ENCODE peak calls at places on chromosomes 16 and 17, in seven cellular contexts. R, X, U, L, S, C and A are unnamed samples. For H3K4me1, the result is how much of the 10 kb centered on the place peaks cover.

GRCh38 chr16:20049831-20050230 is 23.9 kb downstream of the GPR139 start:
- DNase-seq in R (no peak), X (no peak), U (no peak), L (no peak), S (no peak), C (no peak), A (no peak)

GRCh38 chr16:49688298-49688697 is 167.6 kb downstream of the ZNF423 start:
- DNase-seq in R (no peak), X (no peak), U (no peak), L (no peak), S (no peak), C (no peak), A (no peak)

GRCh38 chr16:71339481-71340171 is 18.9 kb upstream of the CALB2 start:
- DNase-seq in R (no peak), X (no peak), U (no peak), L (no peak), S (no peak), C (no peak), A (no peak)

GRCh38 chr17:50056961-50057330 is 1.0 kb downstream of the ITGA3 start:
- DNase-seq in R (peak), X (no peak), U (no peak), L (no peak), S (no peak), C (no peak), A (no peak)

GRCh38 chr16:54843424-54843750 is 87.3 kb upstream of the IRX5 start:
- DNase-seq in R (no peak), X (no peak), U (no peak), L (no peak), S (no peak), C (no peak), A (no peak)

GRCh38 chr17:83189673-83190385 is 110.4 kb downstream of the METRNL start:
- DNase-seq in R (peak), X (peak), U (no peak), L (no peak), S (no peak), C (no peak), A (no peak)

GRCh38 chr17:79594271-79594670 is 16.6 kb downstream of the RBFOX3 start:
- DNase-seq in R (no peak), X (no peak), U (no peak), L (no peak), S (no peak), C (no peak), A (no peak)

GRCh38 chr16:56995136-56995805 is 5.9 kb downstream of the NLRC5 start:
- DNase-seq in R (no peak), X (no peak), U (no peak), L (no peak), S (no peak), C (no peak), A (no peak)

GRCh38 chr16:81265658-81266451 is 27.4 kb downstream of the BCO1 start:
- DNase-seq in R (no peak), X (no peak), U (no peak), L (no peak), S (no peak), C (no peak), A (no peak)

GRCh38 chr17:8062435-8062806 is 23.6 kb downstream of the ALOX15B start:
- DNase-seq in R (no peak), X (no peak), U (peak), L (no peak), S (no peak), C (no peak), A (no peak)

GRCh38 chr16:1474047-1474446 is 781 bp downstream of the CLCN7 start:
- DNase-seq in R (no peak), X (peak), U (peak), L (no peak), S (no peak), C (no peak), A (no peak)

GRCh38 chr17:50565559-50566350 is 5.2 kb downstream of the CACNA1G start:
- DNase-seq in R (no peak), X (no peak), U (no peak), L (no peak), S (peak), C (no peak), A (peak)

GRCh38 chr17:75549246-75550138 is 24.0 kb downstream of the LLGL2 start:
- DNase-seq in R (peak), X (peak), U (no peak), L (no peak), S (no peak), C (peak), A (no peak)

GRCh38 chr16:27841911-27842310 is 221.6 kb downstream of the GSG1L start:
- DNase-seq in R (no peak), X (no peak), U (no peak), L (no peak), S (no peak), C (no peak), A (no peak)

GRCh38 chr17:1227917-1228751 is 42.1 kb upstream of the BHLHA9 start:
- DNase-seq in R (peak), X (no peak), U (no peak), L (peak), S (no peak), C (no peak), A (no peak)

GRCh38 chr16:89401641-89402445 is 88.5 kb downstream of the ANKRD11 start:
- DNase-seq in R (no peak), X (no peak), U (no peak), L (no peak), S (peak), C (no peak), A (no peak)

GRCh38 chr16:88653606-88654362 is 2.9 kb upstream of the CYBA start:
- DNase-seq in R (no peak), X (no peak), U (no peak), L (no peak), S (no peak), C (no peak), A (no peak)

GRCh38 chr16:57513371-57514102 is 22.8 kb downstream of the CCDC102A start:
- DNase-seq in R (no peak), X (no peak), U (no peak), L (no peak), S (peak), C (no peak), A (no peak)

GRCh38 chr16:5905935-5906334 is 808.3 kb upstream of the EEF2KMT start:
- DNase-seq in R (no peak), X (no peak), U (no peak), L (no peak), S (no peak), C (no peak), A (no peak)

GRCh38 chr17:79970576-79971068 is 65.0 kb downstream of the TBC1D16 start:
- DNase-seq in R (no peak), X (peak), U (peak), L (no peak), S (peak), C (peak), A (no peak)

GRCh38 chr17:32320847-32321246 is 21.1 kb downstream of the C17orf75 start:
- DNase-seq in R (no peak), X (no peak), U (no peak), L (no peak), S (no peak), C (no peak), A (no peak)

GRCh38 chr17:38663125-38663751 is 11.5 kb downstream of the EPOP start:
- DNase-seq in R (peak), X (peak), U (peak), L (no peak), S (peak), C (peak), A (peak)

GRCh38 chr17:21460358-21460757 is 84.2 kb downstream of the KCNJ12 start:
- DNase-seq in R (no peak), X (no peak), U (no peak), L (no peak), S (no peak), C (no peak), A (no peak)

GRCh38 chr16:75105306-75106061 is 11.1 kb downstream of the LDHD start:
- DNase-seq in R (no peak), X (no peak), U (no peak), L (no peak), S (peak), C (no peak), A (no peak)

GRCh38 chr16:56262148-56262878 is 71.0 kb downstream of the GNAO1 start:
- DNase-seq in R (no peak), X (no peak), U (peak), L (no peak), S (no peak), C (no peak), A (no peak)

GRCh38 chr16:31052131-31052530 is 18.8 kb downstream of the STX4 start:
- DNase-seq in R (no peak), X (peak), U (peak), L (no peak), S (no peak), C (peak), A (no peak)

GRCh38 chr16:9607512-9608230 is 516.2 kb downstream of the HAPSTR1 start:
- DNase-seq in R (no peak), X (no peak), U (no peak), L (no peak), S (no peak), C (no peak), A (no peak)

GRCh38 chr17:81241648-81242420 is 2.7 kb downstream of the NDUFAF8 start:
- DNase-seq in R (peak), X (peak), U (peak), L (no peak), S (peak), C (no peak), A (peak)

GRCh38 chr16:30998852-30999761 is 11.3 kb downstream of the STX1B start:
- DNase-seq in R (no peak), X (peak), U (no peak), L (no peak), S (no peak), C (no peak), A (no peak)

GRCh38 chr17:45852535-45853297 is 8.0 kb downstream of the SPPL2C start:
- DNase-seq in R (peak), X (peak), U (peak), L (no peak), S (peak), C (peak), A (peak)

GRCh38 chr17:15440347-15440746 is 27.1 kb downstream of the CDRT4 start:
- DNase-seq in R (no peak), X (no peak), U (peak), L (no peak), S (no peak), C (no peak), A (no peak)

GRCh38 chr17:75454193-75454592 is 2.2 kb upstream of the TMEM94 start:
- DNase-seq in R (no peak), X (no peak), U (no peak), L (peak), S (no peak), C (no peak), A (no peak)

GRCh38 chr17:72381597-72382397 is 261.0 kb downstream of the SOX9 start:
- DNase-seq in R (peak), X (no peak), U (no peak), L (no peak), S (peak), C (peak), A (no peak)

GRCh38 chr16:64417711-64418227 is 704.1 kb downstream of the CDH11 start:
- DNase-seq in R (no peak), X (no peak), U (no peak), L (no peak), S (no peak), C (no peak), A (no peak)

GRCh38 chr16:82178352-82178751 is 8.3 kb upstream of the MPHOSPH6 start:
- DNase-seq in R (no peak), X (no peak), U (no peak), L (no peak), S (no peak), C (no peak), A (no peak)

DNA sequence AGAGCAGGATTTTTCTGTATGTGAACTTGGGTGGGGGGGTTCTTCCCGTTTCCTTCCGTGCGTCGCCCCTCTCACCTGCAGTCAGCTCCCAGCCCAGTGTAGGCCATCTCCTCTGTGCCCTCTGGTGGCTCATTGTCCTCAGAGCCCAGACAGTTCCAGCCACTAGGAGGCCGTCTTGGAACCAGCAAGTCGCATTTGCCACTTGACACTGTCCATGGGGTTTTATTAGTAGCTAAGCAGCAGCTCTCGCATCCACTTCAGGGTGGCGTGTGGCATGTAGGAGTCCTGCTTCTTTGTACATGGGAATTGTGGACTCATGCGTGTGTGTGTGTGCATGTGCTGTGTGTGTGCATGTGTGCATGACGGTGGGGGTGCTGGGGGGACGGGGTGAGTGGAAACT is 74.0 kb downstream of the SEC14L1 start:
- DNase-seq in R (peak), X (peak), U (peak), L (no peak), S (peak), C (peak), A (peak)
- TF ChIP-seq YY1 in R (no peak), X (peak), U (no peak), L (no peak), S (no peak), C (no peak), A (no peak)

GRCh38 chr17:44110011-44110686 is 13.3 kb downstream of the HDAC5 start:
- DNase-seq in R (no peak), X (no peak), U (no peak), L (no peak), S (no peak), C (no peak), A (no peak)

GRCh38 chr17:44106801-44107200 is 16.6 kb downstream of the HDAC5 start:
- DNase-seq in R (no peak), X (no peak), U (no peak), L (no peak), S (no peak), C (no peak), A (no peak)

GRCh38 chr17:44109312-44109630 is 14.2 kb downstream of the HDAC5 start:
- DNase-seq in R (no peak), X (no peak), U (no peak), L (no peak), S (no peak), C (no peak), A (no peak)

GRCh38 chr17:44110823-44111633 is 12.4 kb downstream of the HDAC5 start:
- DNase-seq in R (peak), X (peak), U (peak), L (peak), S (peak), C (no peak), A (no peak)

GRCh38 chr17:44108440-44109311 is 14.8 kb downstream of the HDAC5 start:
- DNase-seq in R (no peak), X (peak), U (peak), L (no peak), S (peak), C (no peak), A (no peak)
- H3K4me1 ChIP-seq in R (under half), X (half or more), U (under half), L (under half), S (half or more), C (half or more), A (under half)

GRCh38 chr17:4161560-4162221 is 18.7 kb downstream of the CYB5D2 start:
- DNase-seq in R (no peak), X (no peak), U (peak), L (no peak), S (peak), C (no peak), A (no peak)
- H3K9ac ChIP-seq in R (no peak), X (no peak), U (no peak), L (no peak), S (no peak), C (no peak), A (no peak)

GRCh38 chr17:67518881-67519280 is 141.8 kb downstream of the PITPNC1 start:
- DNase-seq in R (no peak), X (no peak), U (no peak), L (no peak), S (no peak), C (no peak), A (no peak)

GRCh38 chr17:67515490-67516088 is 138.5 kb downstream of the PITPNC1 start:
- DNase-seq in R (no peak), X (no peak), U (no peak), L (no peak), S (no peak), C (no peak), A (no peak)

GRCh38 chr17:67519801-67520251 is 142.7 kb downstream of the PITPNC1 start:
- DNase-seq in R (no peak), X (no peak), U (no peak), L (no peak), S (no peak), C (no peak), A (peak)

GRCh38 chr17:67514998-67515397 is 137.9 kb downstream of the PITPNC1 start:
- DNase-seq in R (no peak), X (no peak), U (no peak), L (no peak), S (no peak), C (no peak), A (no peak)

GRCh38 chr17:67517335-67517734 is 140.3 kb downstream of the PITPNC1 start:
- DNase-seq in R (no peak), X (no peak), U (no peak), L (no peak), S (no peak), C (no peak), A (no peak)
- TF ChIP-seq YY1 in R (no peak), X (no peak), U (no peak), L (no peak), S (no peak), C (no peak), A (no peak)

DNA sequence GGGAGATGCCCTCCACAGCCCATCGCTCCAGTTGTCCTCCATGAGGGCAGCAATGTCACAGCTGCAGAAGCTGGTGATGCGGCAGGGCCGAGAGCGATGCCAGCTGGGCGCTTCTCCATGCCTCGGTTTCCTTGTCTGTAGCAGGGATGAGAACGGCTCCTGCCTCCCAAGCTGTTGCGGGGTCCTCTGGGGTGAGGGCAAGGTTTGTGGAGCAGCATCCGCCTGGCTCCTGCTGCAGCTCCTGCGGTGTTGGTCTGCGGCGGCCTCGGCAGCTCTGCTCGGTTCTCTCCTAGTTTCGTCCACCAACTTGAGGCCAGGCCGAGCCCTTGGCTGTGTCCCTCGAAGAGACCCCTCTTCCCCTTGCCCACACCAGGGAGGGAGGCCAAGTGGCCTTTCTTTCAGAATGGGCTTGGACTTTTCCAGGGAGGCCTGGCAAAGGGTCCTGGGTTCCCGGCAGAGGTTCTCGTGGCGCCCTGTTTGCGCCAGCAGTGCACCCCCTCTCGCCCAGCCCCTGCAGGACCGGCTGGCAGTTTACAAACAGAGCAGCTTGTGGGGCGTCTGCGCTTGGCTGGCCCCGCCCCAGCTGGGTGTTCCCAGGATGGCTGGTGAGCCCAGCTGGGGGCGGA is 137.7 kb upstream of the CIBAR2 start:
- DNase-seq in R (no peak), X (no peak), U (no peak), L (no peak), S (no peak), C (no peak), A (no peak)
- H3K4me1 ChIP-seq in R (under half), X (under half), U (under half), L (under half), S (half or more), C (under half), A (under half)